ENCODE peak calls at places on chromosomes 5 and 9, in six cellular contexts. D, H, N, E, T and G are unnamed samples.

GRCh38 chr9:119370816-119371215 is 1.6 kb upstream of the BRINP1 start:
- DNase-seq in D (peak; percentile 20), N (peak; percentile 70), E (no peak), T (peak; percentile 15), H (peak; percentile 5), G (peak; percentile 43)

GRCh38 chr5:66661149-66661548 is 65.0 kb downstream of the MAST4 start:
- DNase-seq in N (no peak), T (no peak), D (peak; percentile 19), H (peak; percentile 85), E (peak; percentile 52), G (no peak)

GRCh38 chr5:132272341-132273210 is 15.1 kb downstream of the PDLIM4 start:
- DNase-seq in T (peak; percentile 80), N (peak; percentile 66), D (peak; percentile 41), E (no peak), H (peak; percentile 49), G (peak; percentile 56)

GRCh38 chr9:133463864-133464615 is 4.3 kb downstream of the CACFD1 start:
- DNase-seq in D (no peak), N (no peak), E (no peak), T (no peak), H (no peak), G (no peak)

GRCh38 chr5:77772729-77773128 is 3.4 kb downstream of the TBCA start:
- DNase-seq in E (no peak), T (no peak), D (no peak), N (no peak), H (no peak), G (no peak)

GRCh38 chr9:68969538-68969937 is 44.4 kb downstream of the PRKACG start:
- DNase-seq in E (no peak), N (no peak), D (no peak), T (no peak), H (no peak), G (no peak)

GRCh38 chr5:37554938-37555337 is 175.8 kb downstream of the WDR70 start:
- DNase-seq in H (no peak), N (no peak), T (peak; percentile 67), E (no peak), D (peak; percentile 11), G (no peak)

GRCh38 chr5:135039526-135040296 is 5.7 kb upstream of the PITX1 start:
- DNase-seq in N (no peak), T (no peak), H (no peak), D (no peak), E (no peak), G (no peak)

GRCh38 chr9:14180077-14180941 is 133.6 kb downstream of the NFIB start:
- DNase-seq in D (no peak), N (no peak), T (no peak), E (no peak), H (no peak), G (no peak)

GRCh38 chr9:126721531-126722098 is 83.2 kb upstream of the ZBTB43 start:
- DNase-seq in E (no peak), D (peak; percentile 21), H (no peak), T (no peak), N (no peak), G (no peak)

GRCh38 chr9:76654575-76654974 is 109.7 kb upstream of the PCA3 start:
- DNase-seq in N (no peak), H (peak; percentile 97), E (peak; percentile 66), T (no peak), D (peak; percentile 96), G (peak; percentile 40)

GRCh38 chr5:107853031-107853430 is 182.3 kb upstream of the EFNA5 start:
- DNase-seq in T (no peak), D (peak; percentile 76), H (no peak), N (no peak), E (no peak), G (no peak)

GRCh38 chr9:70466976-70467551 is 52.6 kb upstream of the KLF9 start:
- DNase-seq in D (peak; percentile 67), T (no peak), H (peak; percentile 62), N (no peak), E (no peak), G (peak; percentile 49)

GRCh38 chr5:15702102-15702501 is 202.1 kb downstream of the FBXL7 start:
- DNase-seq in T (no peak), N (no peak), E (peak; percentile 55), H (peak; percentile 55), D (peak; percentile 66), G (no peak)

GRCh38 chr9:30967484-30967883 is 1417.0 kb upstream of the ACO1 start:
- DNase-seq in H (no peak), E (peak; percentile 6), T (peak; percentile 4), D (peak; percentile 19), N (no peak), G (no peak)

GRCh38 chr5:68875351-68875750 is 218.5 kb upstream of the SLC30A5 start:
- DNase-seq in E (no peak), N (no peak), T (no peak), H (no peak), D (no peak), G (no peak)

GRCh38 chr5:123422433-123423277 is 548 bp downstream of the CEP120 start:
- DNase-seq in N (no peak), E (peak; percentile 17), T (peak; percentile 52), D (peak; percentile 44), H (peak; percentile 50), G (peak; percentile 49)

GRCh38 chr5:153511632-153512031 is 21.2 kb downstream of the GRIA1 start:
- DNase-seq in T (no peak), E (no peak), H (no peak), N (no peak), D (no peak), G (no peak)